ENCODE peak calls at places on chromosomes 12 and 14, in five cellular contexts. W is HepG2, C is H1, G is NT2/D1, E is GM12878. H is an unnamed sample.

GRCh38 chr12:126708492-126708896 is 1558.5 kb upstream of the TMEM132C start:
- DNase-seq in W (no peak), C (no peak), G (no peak), E (no peak), H (no peak)

GRCh38 chr12:240566-240965 is 22.1 kb downstream of the SLC6A13 start:
- DNase-seq in W (no peak), C (no peak), G (no peak), E (no peak), H (no peak)

GRCh38 chr12:113818833-113819232 is 147.3 kb downstream of the RBM19 start:
- DNase-seq in W (peak; percentile 27), C (peak; percentile 86), G (peak; percentile 57), E (no peak), H (peak; percentile 42)

GRCh38 chr14:80658733-80659132 is 282.8 kb downstream of the CEP128 start:
- DNase-seq in W (peak; percentile 79), C (no peak), G (no peak), E (no peak), H (no peak)

GRCh38 chr14:30888480-30889243 is 14.3 kb downstream of the COCH start:
- DNase-seq in W (peak; percentile 77), C (no peak), G (no peak), E (no peak), H (no peak)

GRCh38 chr12:45338272-45338671 is 122.4 kb downstream of the ANO6 start:
- DNase-seq in W (no peak), C (no peak), G (no peak), E (no peak), H (no peak)

GRCh38 chr12:120342567-120343537 is 15.3 kb upstream of the PLA2G1B start:
- DNase-seq in W (no peak), C (peak; percentile 52), G (no peak), E (no peak), H (no peak)

GRCh38 chr14:79967001-79967400 is 244.3 kb downstream of the DIO2 start:
- DNase-seq in W (no peak), C (no peak), G (no peak), E (no peak), H (no peak)

GRCh38 chr14:51939727-51940126 is 49.6 kb upstream of the RTRAF start:
- DNase-seq in W (no peak), C (no peak), G (no peak), E (peak; percentile 37), H (no peak)

GRCh38 chr12:64998327-64999156 is 122.6 kb downstream of the WIF1 start:
- DNase-seq in W (peak; percentile 33), C (no peak), G (no peak), E (no peak), H (no peak)

GRCh38 chr12:22477894-22478287 is 66.5 kb downstream of the C2CD5 start:
- DNase-seq in W (no peak), C (no peak), G (no peak), E (no peak), H (no peak)

GRCh38 chr12:67780580-67781084 is 132.1 kb downstream of the DYRK2 start:
- DNase-seq in W (no peak), C (no peak), G (no peak), E (no peak), H (no peak)

GRCh38 chr14:33207467-33208015 is 268.9 kb downstream of the NPAS3 start:
- DNase-seq in W (no peak), C (no peak), G (no peak), E (no peak), H (no peak)

GRCh38 chr12:27751386-27752047 is 28.5 kb upstream of the KLHL42 start:
- DNase-seq in W (no peak), C (no peak), G (no peak), E (no peak), H (no peak)

GRCh38 chr12:85441025-85441424 is 161.0 kb downstream of the ALX1 start:
- DNase-seq in W (no peak), C (no peak), G (no peak), E (no peak), H (no peak)

GRCh38 chr14:54908230-54908629 is 5.6 kb upstream of the GCH1 start:
- DNase-seq in W (no peak), C (no peak), G (no peak), E (no peak), H (no peak)

GRCh38 chr14:60968099-60968498 is 12.8 kb downstream of the TRMT5 start:
- DNase-seq in W (no peak), C (no peak), G (no peak), E (no peak), H (no peak)

GRCh38 chr12:44842669-44843068 is 33.4 kb downstream of the NELL2 start:
- DNase-seq in W (no peak), C (no peak), G (no peak), E (no peak), H (no peak)

GRCh38 chr12:532908-533565 is 73.3 kb downstream of the B4GALNT3 start:
- DNase-seq in W (no peak), C (no peak), G (no peak), E (no peak), H (no peak)

GRCh38 chr14:62674833-62675232 is 370.4 kb downstream of the KCNH5 start:
- DNase-seq in W (no peak), C (no peak), G (no peak), E (no peak), H (no peak)

GRCh38 chr12:57263096-57263495 is 12.1 kb upstream of the STAC3 start:
- DNase-seq in W (no peak), C (no peak), G (no peak), E (no peak), H (no peak)

GRCh38 chr14:101625336-101626097 is 64.2 kb downstream of the DIO3 start:
- DNase-seq in W (no peak), C (no peak), G (no peak), E (no peak), H (no peak)

GRCh38 chr14:103141117-103141796 is 18.0 kb downstream of the TNFAIP2 start:
- DNase-seq in W (peak; percentile 54), C (peak; percentile 89), G (no peak), E (no peak), H (peak; percentile 78)

GRCh38 chr14:21192447-21192822 is 36.6 kb upstream of the OR5AU1 start:
- DNase-seq in W (no peak), C (no peak), G (no peak), E (no peak), H (no peak)

GRCh38 chr14:21192875-21193535 is 37.1 kb upstream of the OR5AU1 start:
- DNase-seq in W (no peak), C (no peak), G (no peak), E (no peak), H (no peak)

GRCh38 chr14:21194597-21194996 is 38.7 kb upstream of the OR5AU1 start:
- DNase-seq in W (no peak), C (no peak), G (no peak), E (no peak), H (no peak)

GRCh38 chr14:21191261-21191808 is 35.5 kb upstream of the OR5AU1 start:
- DNase-seq in W (no peak), C (no peak), G (no peak), E (no peak), H (no peak)

GRCh38 chr14:21191809-21192446 is 36.1 kb upstream of the OR5AU1 start:
- DNase-seq in W (peak; percentile 77), C (peak; percentile 86), G (peak; percentile 63), E (no peak), H (peak; percentile 75)
- TF ChIP-seq SUZ12 in W (no peak), C (no peak), G (no peak), E (no peak), H (no peak)

GRCh38 chr12:108667349-108667748 is 33.7 kb upstream of the SELPLG start:
- DNase-seq in W (peak; percentile 12), C (no peak), G (no peak), E (no peak), H (no peak)
- TF ChIP-seq SUZ12 in W (no peak), C (no peak), G (no peak), E (no peak), H (no peak)

DNA sequence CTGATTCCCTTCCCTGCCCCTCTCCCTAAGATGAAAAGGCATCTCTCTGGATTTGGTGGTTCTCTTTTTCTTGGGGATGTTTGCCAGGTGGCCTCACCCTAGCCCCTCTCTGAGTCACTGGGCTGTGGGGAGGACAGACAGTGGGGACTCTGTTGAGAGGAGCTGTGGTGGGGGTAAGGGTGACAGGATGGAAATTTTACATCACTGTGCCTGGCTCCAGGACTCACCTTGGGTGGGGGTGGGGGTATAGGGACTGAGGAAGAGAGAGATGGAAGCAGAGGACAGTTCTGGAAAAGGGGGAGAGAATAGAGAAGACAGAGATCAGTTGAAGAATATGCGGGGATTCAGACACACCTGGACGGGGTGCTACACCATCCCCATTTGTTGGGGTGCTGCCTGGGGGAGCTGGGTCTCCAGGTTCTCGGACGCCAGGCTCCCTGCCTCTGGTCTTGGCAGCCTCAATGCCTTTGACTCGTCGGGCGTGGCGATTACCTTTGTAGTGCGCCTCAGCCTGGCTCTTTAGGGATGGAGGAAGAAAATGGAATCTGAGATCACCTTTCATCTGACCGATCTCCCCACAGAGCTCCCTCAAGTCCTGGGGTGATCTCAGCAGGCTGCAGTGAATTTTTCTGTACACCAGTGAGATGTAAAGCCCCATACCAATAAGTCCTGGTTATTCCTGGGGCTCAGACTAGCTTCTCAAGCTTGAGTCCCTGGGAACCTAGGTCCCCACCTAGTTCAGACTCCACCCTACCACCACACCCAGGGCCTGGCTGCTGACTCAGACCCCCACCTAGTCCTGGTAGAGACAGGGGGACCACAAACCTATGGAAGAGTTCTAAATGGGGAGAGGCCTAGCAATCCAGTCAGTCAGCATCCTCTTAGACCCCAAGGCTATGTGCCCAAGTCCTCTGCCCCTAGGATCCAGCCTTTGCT is 9.6 kb upstream of the GPR84 start:
- DNase-seq in W (no peak), C (no peak), G (no peak), E (no peak), H (no peak)
- TF ChIP-seq SUZ12 in W (no peak), C (no peak), G (no peak), E (no peak), H (no peak)

GRCh38 chr12:24252580-24252979 is 303.1 kb upstream of the SOX5 start:
- DNase-seq in W (no peak), C (no peak), G (peak; percentile 72), E (no peak), H (no peak)

GRCh38 chr12:24244231-24244630 is 294.8 kb upstream of the SOX5 start:
- DNase-seq in W (no peak), C (no peak), G (no peak), E (no peak), H (no peak)

GRCh38 chr12:24244801-24245200 is 295.3 kb upstream of the SOX5 start:
- DNase-seq in W (no peak), C (no peak), G (no peak), E (no peak), H (no peak)

DNA sequence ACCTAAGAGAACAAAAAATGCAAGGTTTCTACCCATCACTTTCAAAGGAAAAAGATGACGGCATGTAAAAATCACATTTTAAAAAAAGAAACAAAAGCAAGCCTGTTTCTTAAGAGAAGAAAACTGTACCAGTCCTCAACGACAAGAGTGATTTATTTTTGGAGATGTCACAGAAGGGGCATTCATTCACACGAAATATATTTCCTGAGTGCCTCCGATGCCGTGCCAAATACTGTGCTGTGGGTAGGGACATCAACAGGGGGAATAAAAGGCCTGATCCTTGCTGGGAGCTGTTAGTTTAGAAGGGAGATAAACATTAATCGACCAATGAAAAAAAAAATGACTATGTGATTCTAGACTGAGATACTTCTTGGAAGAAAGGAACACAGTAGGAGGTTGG is 297.5 kb upstream of the SOX5 start:
- DNase-seq in W (no peak), C (no peak), G (no peak), E (no peak), H (no peak)
- TF ChIP-seq SUZ12 in W (no peak), C (no peak), G (no peak), E (no peak), H (no peak)